ENCODE peak calls at places on chromosomes 12 and 14, in nine cellular contexts. K, B, M, U, N, L, A, X and G are unnamed samples.

GRCh38 chr12:14828896-14829295 is 14.4 kb downstream of the ART4 start:
- DNase-seq in K (no peak), B (peak), M (peak), U (no peak), N (peak), L (peak), A (no peak), X (no peak), G (no peak)

GRCh38 chr12:11768233-11768965 is 118.9 kb downstream of the ETV6 start:
- DNase-seq in K (no peak), B (no peak), M (no peak), U (no peak), N (no peak), L (no peak), A (no peak), X (no peak), G (no peak)

GRCh38 chr14:72715215-72715909 is 178.5 kb downstream of the DPF3 start:
- DNase-seq in K (no peak), B (no peak), M (peak), U (no peak), N (peak), L (peak), A (peak), X (no peak), G (peak)

GRCh38 chr12:93818488-93819047 is 141.4 kb downstream of the CRADD start:
- DNase-seq in K (no peak), B (no peak), M (peak), U (no peak), N (no peak), L (no peak), A (no peak), X (no peak), G (no peak)

GRCh38 chr12:132668191-132669088 is 18.7 kb downstream of the POLE start:
- DNase-seq in K (no peak), B (no peak), M (no peak), U (no peak), N (no peak), L (no peak), A (no peak), X (no peak), G (no peak)

GRCh38 chr14:73634333-73634833 is 10.4 kb upstream of the DNAL1 start:
- DNase-seq in K (no peak), B (no peak), M (no peak), U (no peak), N (peak), L (peak), A (peak), X (no peak), G (no peak)

GRCh38 chr12:12398026-12398859 is 41.4 kb downstream of the BORCS5 start:
- DNase-seq in K (peak), B (peak), M (peak), U (peak), N (no peak), L (peak), A (no peak), X (peak), G (peak)

GRCh38 chr14:90846511-90846910 is 30.3 kb upstream of the TTC7B start:
- DNase-seq in K (no peak), B (peak), M (peak), U (peak), N (no peak), L (peak), A (no peak), X (no peak), G (no peak)

GRCh38 chr14:45253754-45254300 is 825 bp upstream of the MIS18BP1 start:
- DNase-seq in K (no peak), B (peak), M (peak), U (no peak), N (no peak), L (peak), A (peak), X (no peak), G (no peak)

GRCh38 chr12:19474147-19474546 is 34.9 kb downstream of the AEBP2 start:
- DNase-seq in K (peak), B (peak), M (no peak), U (peak), N (no peak), L (peak), A (no peak), X (no peak), G (no peak)

GRCh38 chr12:80825506-80825905 is 108.8 kb downstream of the MYF5 start:
- DNase-seq in K (no peak), B (no peak), M (no peak), U (no peak), N (no peak), L (no peak), A (no peak), X (no peak), G (no peak)

GRCh38 chr14:52166822-52167221 is 98.0 kb upstream of the NID2 start:
- DNase-seq in K (no peak), B (no peak), M (no peak), U (no peak), N (no peak), L (no peak), A (no peak), X (no peak), G (no peak)

GRCh38 chr12:25829192-25829591 is 129.3 kb upstream of the RASSF8 start:
- DNase-seq in K (peak), B (peak), M (peak), U (peak), N (no peak), L (peak), A (no peak), X (peak), G (no peak)

GRCh38 chr12:110022980-110023633 is 23.9 kb downstream of the ANKRD13A start:
- DNase-seq in K (peak), B (peak), M (no peak), U (peak), N (no peak), L (peak), A (no peak), X (no peak), G (no peak)

GRCh38 chr12:64427988-64428387 is 23.8 kb downstream of the XPOT start:
- DNase-seq in K (no peak), B (no peak), M (no peak), U (no peak), N (no peak), L (no peak), A (no peak), X (no peak), G (no peak)

GRCh38 chr14:85475113-85475512 is 54.8 kb upstream of the FLRT2 start:
- DNase-seq in K (no peak), B (peak), M (no peak), U (peak), N (no peak), L (peak), A (no peak), X (no peak), G (no peak)

GRCh38 chr14:104220225-104221070 is 82.1 kb downstream of the KIF26A start:
- DNase-seq in K (no peak), B (no peak), M (no peak), U (no peak), N (no peak), L (no peak), A (no peak), X (no peak), G (no peak)

GRCh38 chr12:14886271-14886670 is 617 bp upstream of the MGP start:
- DNase-seq in K (no peak), B (no peak), M (no peak), U (no peak), N (no peak), L (no peak), A (no peak), X (no peak), G (no peak)

GRCh38 chr14:92173668-92174067 is 51.9 kb downstream of the CPSF2 start:
- DNase-seq in K (no peak), B (peak), M (no peak), U (no peak), N (no peak), L (no peak), A (no peak), X (no peak), G (no peak)

GRCh38 chr12:1065629-1066028 is 74.6 kb downstream of the ERC1 start:
- DNase-seq in K (no peak), B (no peak), M (no peak), U (no peak), N (no peak), L (no peak), A (no peak), X (no peak), G (no peak)

GRCh38 chr14:100159107-100159864 is at the start of gene DEGS2:
- DNase-seq in K (no peak), B (no peak), M (no peak), U (no peak), N (peak), L (no peak), A (peak), X (no peak), G (peak)

GRCh38 chr14:21229821-21230220 is 39.4 kb downstream of the HNRNPC start:
- DNase-seq in K (no peak), B (no peak), M (peak), U (no peak), N (no peak), L (no peak), A (no peak), X (no peak), G (no peak)
- H3K4me3 ChIP-seq in K (no peak), B (no peak), M (no peak), U (no peak), N (no peak), L (no peak), A (no peak), X (no peak), G (no peak)

GRCh38 chr14:77707355-77707723 is 484 bp downstream of the ALKBH1 start:
- DNase-seq in K (peak), B (peak), M (peak), U (peak), N (no peak), L (peak), A (no peak), X (peak), G (peak)

GRCh38 chr14:77710364-77710763 is 2.5 kb downstream of the SLIRP start:
- DNase-seq in K (no peak), B (no peak), M (no peak), U (no peak), N (no peak), L (no peak), A (no peak), X (no peak), G (no peak)

GRCh38 chr14:77707724-77708408 is at the start of the genes ALKBH1 and SLIRP:
- DNase-seq in K (peak), B (peak), M (peak), U (peak), N (peak), L (peak), A (peak), X (peak), G (peak)

GRCh38 chr14:77708749-77709148 is 846 bp downstream of the SLIRP start:
- DNase-seq in K (no peak), B (no peak), M (no peak), U (no peak), N (no peak), L (no peak), A (no peak), X (no peak), G (no peak)

DNA sequence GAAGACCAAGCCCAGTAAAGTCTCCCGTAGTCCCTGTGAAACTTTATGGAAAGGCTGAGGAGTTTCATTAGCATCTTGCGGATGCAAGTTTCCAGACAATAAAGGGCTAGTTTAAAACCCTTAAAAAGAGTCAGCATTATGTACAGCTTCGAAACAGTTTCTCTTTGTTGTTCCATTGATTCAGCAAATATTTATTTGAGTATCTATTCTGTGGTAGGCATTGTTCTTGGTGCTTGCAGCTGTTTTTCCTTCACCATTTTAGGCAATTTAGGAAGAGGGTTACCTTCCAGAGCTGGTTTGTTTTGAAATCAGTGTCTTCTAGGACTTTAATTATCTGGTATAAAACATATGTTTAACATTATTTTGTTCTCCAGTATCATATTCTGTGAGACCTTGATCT is 1.5 kb downstream of the SLIRP start:
- DNase-seq in K (no peak), B (no peak), M (no peak), U (no peak), N (no peak), L (no peak), A (no peak), X (no peak), G (no peak)
- H3K4me3 ChIP-seq in K (peak), B (peak), M (peak), U (peak), N (peak), L (peak), A (peak), X (peak), G (peak)

DNA sequence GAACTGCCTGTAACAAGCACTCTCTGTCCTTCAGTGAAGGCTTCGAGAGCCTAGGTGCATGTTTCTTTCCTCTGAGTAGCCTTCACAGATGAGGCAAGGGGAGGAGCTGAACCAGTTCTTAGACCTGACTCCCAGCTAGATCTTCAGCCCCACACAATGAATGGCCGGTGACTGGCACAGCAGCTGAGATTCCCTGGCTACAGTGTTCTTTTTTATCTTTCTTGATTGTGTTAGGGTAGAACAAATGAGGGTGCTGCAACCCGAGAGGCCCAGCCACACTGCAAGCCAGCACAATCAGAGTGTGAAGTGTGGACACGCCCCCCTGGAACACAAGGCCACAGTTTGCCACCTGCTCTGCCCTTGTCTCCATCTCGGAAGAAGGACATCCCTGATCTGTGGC is 19.1 kb upstream of the COL2A1 start:
- DNase-seq in K (no peak), B (no peak), M (no peak), U (no peak), N (peak), L (no peak), A (no peak), X (no peak), G (no peak)
- H3K4me3 ChIP-seq in K (no peak), B (no peak), M (no peak), U (no peak), N (no peak), L (no peak), A (no peak), X (no peak), G (no peak)

GRCh38 chr12:117502633-117503032 is 141.2 kb upstream of the NOS1 start:
- DNase-seq in K (no peak), B (no peak), M (no peak), U (no peak), N (no peak), L (no peak), A (no peak), X (no peak), G (no peak)

GRCh38 chr12:117502233-117502632 is 140.8 kb upstream of the NOS1 start:
- DNase-seq in K (no peak), B (no peak), M (no peak), U (no peak), N (no peak), L (no peak), A (no peak), X (no peak), G (no peak)

GRCh38 chr12:117499759-117500485 is 138.5 kb upstream of the NOS1 start:
- DNase-seq in K (no peak), B (no peak), M (no peak), U (no peak), N (no peak), L (no peak), A (no peak), X (no peak), G (no peak)

GRCh38 chr12:117501066-117501465 is 139.6 kb upstream of the NOS1 start:
- DNase-seq in K (no peak), B (peak), M (no peak), U (no peak), N (no peak), L (no peak), A (no peak), X (no peak), G (no peak)

GRCh38 chr12:117501470-117501869 is 140.0 kb upstream of the NOS1 start:
- DNase-seq in K (no peak), B (peak), M (peak), U (no peak), N (no peak), L (no peak), A (no peak), X (no peak), G (peak)
- H3K4me3 ChIP-seq in K (no peak), B (no peak), M (no peak), U (no peak), N (no peak), L (no peak), A (no peak), X (no peak), G (no peak)

DNA sequence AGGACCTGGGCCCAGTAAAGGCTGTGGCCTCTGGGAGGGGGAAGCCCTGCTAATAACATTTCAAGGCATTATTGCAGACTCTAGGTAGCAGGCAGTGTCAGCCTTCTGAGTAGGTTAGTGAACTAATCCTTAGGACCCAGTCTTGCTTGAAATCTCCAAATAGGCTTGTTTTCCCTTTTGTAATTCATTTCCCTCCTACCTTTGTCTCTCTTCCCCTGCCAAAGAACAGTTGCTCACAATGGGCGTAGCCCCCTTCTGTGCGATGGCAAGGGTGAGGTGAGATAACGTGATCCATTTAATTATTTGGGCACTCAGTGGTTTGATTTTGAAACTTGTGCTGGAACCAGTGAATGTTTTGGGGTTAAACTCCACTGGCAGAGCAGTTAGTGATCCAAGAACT is 10.9 kb downstream of the PELI2 start:
- DNase-seq in K (no peak), B (no peak), M (no peak), U (no peak), N (no peak), L (no peak), A (no peak), X (no peak), G (no peak)
- H3K4me3 ChIP-seq in K (no peak), B (no peak), M (no peak), U (no peak), N (no peak), L (no peak), A (no peak), X (no peak), G (no peak)

DNA sequence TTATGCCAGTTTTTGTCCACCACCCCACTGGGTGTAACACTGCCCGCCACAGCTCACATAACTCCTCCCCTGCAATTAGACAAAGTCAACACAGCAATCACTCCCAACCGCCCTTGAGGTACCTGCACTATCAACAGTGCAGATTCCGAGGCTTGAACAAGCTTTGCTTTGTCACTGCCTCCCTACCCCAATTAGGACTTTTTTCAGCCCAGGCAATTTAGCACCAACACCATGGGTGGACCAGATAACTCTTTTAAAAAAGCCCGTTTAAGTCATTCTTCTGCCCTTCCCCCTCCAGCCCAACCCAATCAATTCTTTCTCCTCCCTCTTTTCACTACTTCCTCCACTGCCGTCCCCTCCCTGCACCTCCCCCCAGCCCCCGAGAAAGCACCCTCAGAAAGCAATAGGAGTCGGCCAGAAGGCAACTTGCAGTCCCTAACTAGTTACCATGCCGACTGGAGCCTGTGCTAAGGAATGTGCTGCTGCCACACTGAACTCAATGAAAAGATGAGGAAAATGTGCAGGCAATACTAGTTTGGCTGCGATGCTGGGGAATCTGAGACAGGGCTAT is 45.7 kb upstream of the OTX2 start:
- DNase-seq in K (no peak), B (no peak), M (no peak), U (no peak), N (peak), L (no peak), A (no peak), X (no peak), G (no peak)
- H3K4me3 ChIP-seq in K (no peak), B (no peak), M (no peak), U (no peak), N (peak), L (no peak), A (no peak), X (no peak), G (no peak)

DNA sequence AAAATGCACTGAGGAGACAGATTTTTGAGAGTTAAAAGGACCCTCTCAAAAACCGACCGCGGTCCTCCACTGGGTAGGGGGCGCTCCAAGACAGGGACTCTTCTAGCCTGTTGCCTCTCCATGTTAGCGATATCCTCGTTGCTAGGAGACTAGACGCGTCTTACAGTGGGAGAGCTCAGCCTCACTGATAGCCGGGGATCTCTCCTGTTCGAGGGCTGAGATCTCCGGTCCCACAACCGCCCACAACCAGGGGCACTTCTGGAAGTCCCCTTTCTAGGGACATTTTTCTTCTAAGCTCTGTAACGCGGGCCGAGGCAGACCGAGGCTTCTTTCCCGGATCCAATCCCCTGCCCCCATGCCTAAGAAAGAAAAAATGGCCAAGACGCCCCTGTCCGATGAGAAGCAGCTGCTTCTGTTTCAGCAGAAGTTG is 21.3 kb downstream of the FKBP11 start:
- DNase-seq in K (no peak), B (peak), M (peak), U (peak), N (peak), L (peak), A (peak), X (no peak), G (peak)
- H3K4me3 ChIP-seq in K (peak), B (peak), M (no peak), U (peak), N (peak), L (peak), A (peak), X (peak), G (peak)

GRCh38 chr12:45986646-45987338 is 3.6 kb downstream of the SCAF11 start:
- DNase-seq in K (no peak), B (no peak), M (peak), U (no peak), N (peak), L (no peak), A (no peak), X (no peak), G (no peak)
- H3K4me3 ChIP-seq in K (no peak), B (no peak), M (peak), U (no peak), N (peak), L (no peak), A (peak), X (no peak), G (no peak)

GRCh38 chr12:86663691-86664090 is 407.5 kb upstream of the MGAT4C start:
- DNase-seq in K (no peak), B (no peak), M (no peak), U (peak), N (peak), L (no peak), A (no peak), X (no peak), G (no peak)
- H3K4me3 ChIP-seq in K (no peak), B (no peak), M (no peak), U (no peak), N (no peak), L (no peak), A (no peak), X (no peak), G (no peak)

GRCh38 chr12:50021071-50021470 is 4.2 kb downstream of the RACGAP1 start:
- DNase-seq in K (no peak), B (no peak), M (no peak), U (no peak), N (no peak), L (no peak), A (no peak), X (no peak), G (no peak)

GRCh38 chr12:50019524-50019923 is 5.8 kb downstream of the RACGAP1 start:
- DNase-seq in K (no peak), B (no peak), M (no peak), U (no peak), N (no peak), L (no peak), A (no peak), X (no peak), G (no peak)

GRCh38 chr12:50017047-50017446 is 8.2 kb downstream of the RACGAP1 start:
- DNase-seq in K (peak), B (peak), M (no peak), U (peak), N (peak), L (peak), A (no peak), X (peak), G (no peak)

GRCh38 chr12:50017653-50018052 is 7.6 kb downstream of the RACGAP1 start:
- DNase-seq in K (peak), B (peak), M (peak), U (peak), N (no peak), L (peak), A (no peak), X (peak), G (no peak)

GRCh38 chr12:50018968-50019367 is 6.3 kb downstream of the RACGAP1 start:
- DNase-seq in K (no peak), B (no peak), M (no peak), U (no peak), N (peak), L (no peak), A (no peak), X (no peak), G (no peak)
- H3K4me3 ChIP-seq in K (no peak), B (no peak), M (no peak), U (no peak), N (no peak), L (no peak), A (no peak), X (no peak), G (no peak)